ENCODE peak calls at places on chromosomes 4 and X, in nine cellular contexts. H is MM.1S, E is left lung, W is OCI-LY7, V is tibial nerve, F is fibroblast of lung, N is DND-41, R is MCF 10A, C is RWPE2. S is an unnamed sample.

GRCh38 chr4:74181225-74181624 is 23.3 kb downstream of the MTHFD2L start:
- DNase-seq in H (no peak), E (no peak), W (no peak), V (no peak), F (no peak), N (no peak), R (no peak), C (no peak), S (no peak)

GRCh38 chr4:152689615-152690501 is 10.1 kb upstream of the TMEM154 start:
- DNase-seq in H (no peak), E (no peak), W (peak; percentile 33), V (no peak), F (no peak), N (no peak), R (no peak), C (no peak), S (no peak)

GRCh38 chr4:150578745-150579470 is 3.0 kb upstream of the MAB21L2 start:
- DNase-seq in H (no peak), E (no peak), W (no peak), V (no peak), F (peak; percentile 55), N (no peak), R (no peak), C (no peak), S (no peak)

GRCh38 chr4:145736241-145736831 is 56.4 kb downstream of the C4orf51 start:
- DNase-seq in H (no peak), E (peak; percentile 56), W (no peak), V (peak; percentile 45), F (peak; percentile 64), N (no peak), R (peak; percentile 86), C (no peak), S (no peak)

GRCh38 chr4:40190880-40191815 is 5.7 kb upstream of the RHOH start:
- DNase-seq in H (peak; percentile 57), E (no peak), W (peak; percentile 73), V (no peak), F (no peak), N (peak; percentile 84), R (no peak), C (no peak), S (no peak)

GRCh38 chr4:7584133-7584532 is 149.4 kb upstream of the PSAPL1 start:
- DNase-seq in H (no peak), E (no peak), W (no peak), V (peak; percentile 14), F (no peak), N (no peak), R (no peak), C (no peak), S (no peak)

GRCh38 chr4:136302566-136302965 is 1229.7 kb downstream of the PCDH18 start:
- DNase-seq in H (no peak), E (no peak), W (no peak), V (no peak), F (no peak), N (no peak), R (peak; percentile 38), C (no peak), S (no peak)

GRCh38 chr4:142565771-142566170 is 280.3 kb downstream of the INPP4B start:
- DNase-seq in H (no peak), E (no peak), W (no peak), V (no peak), F (peak; percentile 26), N (no peak), R (no peak), C (no peak), S (no peak)

GRCh38 chr4:6421397-6421796 is 51.0 kb downstream of the PPP2R2C start:
- DNase-seq in H (no peak), E (no peak), W (no peak), V (no peak), F (no peak), N (no peak), R (no peak), C (no peak), S (no peak)

GRCh38 chr4:61301285-61301684 is 101.2 kb downstream of the ADGRL3 start:
- DNase-seq in H (no peak), E (no peak), W (no peak), V (no peak), F (no peak), N (no peak), R (no peak), C (no peak), S (no peak)

GRCh38 chrX:143500751-143501150 is 16.5 kb downstream of the SPANXN3 start:
- DNase-seq in H (no peak), E (no peak), W (no peak), V (no peak), F (no peak), N (no peak), R (peak; percentile 2), C (no peak), S (no peak)

GRCh38 chr4:39085891-39086290 is 23.9 kb downstream of the KLHL5 start:
- DNase-seq in H (no peak), E (no peak), W (no peak), V (no peak), F (no peak), N (no peak), R (peak; percentile 83), C (no peak), S (no peak)

GRCh38 chr4:74631338-74631737 is 163.0 kb downstream of the BTC start:
- DNase-seq in H (no peak), E (no peak), W (no peak), V (no peak), F (peak; percentile 59), N (no peak), R (peak; percentile 79), C (peak; percentile 58), S (no peak)

GRCh38 chr4:39655866-39656265 is 17.2 kb upstream of the SMIM14 start:
- DNase-seq in H (no peak), E (no peak), W (no peak), V (peak; percentile 15), F (peak; percentile 91), N (no peak), R (no peak), C (no peak), S (peak; percentile 34)

GRCh38 chr4:41882622-41883347 is 52.4 kb upstream of the TMEM33 start:
- DNase-seq in H (peak; percentile 44), E (no peak), W (peak; percentile 40), V (peak; percentile 21), F (peak; percentile 39), N (no peak), R (peak; percentile 57), C (no peak), S (peak; percentile 82)

DNA sequence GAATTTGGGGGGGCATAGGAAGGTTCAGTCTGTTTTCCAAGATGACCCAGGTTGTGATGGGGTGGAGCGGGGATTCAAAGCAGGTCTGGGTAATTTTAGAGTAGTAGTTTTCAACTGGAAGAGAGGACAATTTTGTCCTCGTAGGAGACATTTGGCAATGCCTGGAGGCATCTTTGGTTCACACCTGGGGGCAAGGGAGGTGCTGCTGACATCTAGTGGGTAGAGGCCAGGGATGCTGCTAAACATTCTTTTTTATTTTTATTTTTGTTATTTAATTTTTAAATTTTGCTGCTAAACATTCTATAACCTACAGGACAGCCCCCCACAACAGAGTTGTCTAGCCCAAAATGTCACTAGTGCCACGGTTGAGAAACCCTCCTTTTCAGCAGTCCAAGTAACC is 1.9 kb downstream of the RAB9A start:
- DNase-seq in H (no peak), E (no peak), W (peak; percentile 21), V (no peak), F (no peak), N (no peak), R (no peak), C (no peak), S (no peak)
- TF ChIP-seq CTCF in H (peak; percentile 24), E (no peak), W (peak; percentile 63), V (no peak), F (no peak), N (no peak), R (peak; percentile 15), C (peak; percentile 36), S (no peak)

GRCh38 chrX:149825424-149825823 is 43.7 kb downstream of the MAGEA9 start:
- DNase-seq in H (peak; percentile 31), E (no peak), W (peak; percentile 21), V (no peak), F (no peak), N (peak; percentile 56), R (peak; percentile 40), C (no peak), S (no peak)
- TF ChIP-seq CTCF in H (peak; percentile 41), E (no peak), W (peak; percentile 67), V (no peak), F (peak; percentile 17), N (peak; percentile 59), R (peak; percentile 18), C (peak; percentile 20), S (peak; percentile 41)

DNA sequence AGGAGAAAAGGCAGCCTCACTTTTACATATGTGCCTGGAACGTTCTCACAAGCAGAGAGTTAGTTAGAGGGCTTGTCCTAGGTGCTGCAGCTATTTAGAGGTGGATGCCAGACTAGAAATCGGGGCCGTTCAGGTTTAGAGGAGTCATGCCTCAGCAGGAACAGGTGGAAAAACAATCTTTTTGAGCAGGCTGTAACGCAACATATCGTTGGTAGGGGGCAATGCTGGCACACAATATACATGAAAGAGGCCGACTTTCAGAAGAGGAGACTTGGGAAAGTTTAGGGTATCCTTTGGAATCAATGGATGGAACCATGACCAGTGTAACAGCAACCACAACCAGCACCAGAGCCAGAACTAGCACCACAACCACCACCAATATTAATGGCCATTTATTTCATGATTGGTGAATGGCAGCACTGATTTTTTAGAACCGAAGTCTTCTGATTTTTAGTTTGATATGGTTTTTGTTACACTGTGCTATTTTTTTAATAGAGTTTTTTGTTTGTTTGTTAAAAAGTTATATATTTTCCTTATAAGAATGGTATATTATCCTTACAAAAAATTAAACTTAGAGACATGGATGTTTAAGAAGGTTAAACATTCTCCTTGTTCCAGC is 14.9 kb upstream of the PAQR3 start:
- DNase-seq in H (peak; percentile 49), E (no peak), W (peak; percentile 40), V (peak; percentile 37), F (peak; percentile 36), N (peak; percentile 41), R (peak; percentile 45), C (no peak), S (no peak)
- TF ChIP-seq CTCF in H (peak; percentile 65), E (peak; percentile 9), W (peak; percentile 78), V (peak; percentile 23), F (peak; percentile 28), N (peak; percentile 83), R (peak; percentile 43), C (no peak), S (peak; percentile 41)

DNA sequence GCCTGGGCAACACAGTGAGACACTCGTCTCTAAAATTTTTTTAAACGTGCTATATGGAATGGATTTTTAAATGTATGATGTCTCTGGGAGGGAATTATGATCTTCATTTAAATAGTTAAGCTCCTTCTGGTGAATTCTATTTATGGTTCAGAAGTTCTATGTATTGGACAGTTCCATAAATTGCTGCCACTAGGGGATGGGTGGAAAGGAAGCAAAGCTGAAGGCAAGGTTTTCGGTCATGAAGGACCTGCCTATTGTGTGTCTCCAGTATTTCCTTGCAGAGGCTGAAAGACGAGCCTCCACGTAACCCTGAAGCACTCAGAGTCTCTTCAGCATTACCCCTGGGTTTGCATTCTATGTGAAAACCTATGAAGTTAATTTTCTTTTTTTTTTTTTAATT is 451.5 kb upstream of the FAT1 start:
- DNase-seq in H (no peak), E (no peak), W (no peak), V (no peak), F (no peak), N (no peak), R (no peak), C (no peak), S (no peak)
- TF ChIP-seq CTCF in H (no peak), E (no peak), W (no peak), V (no peak), F (peak; percentile 30), N (no peak), R (no peak), C (no peak), S (no peak)

GRCh38 chrX:74925210-74926088 is at the start of gene NEXMIF:
- DNase-seq in H (peak; percentile 59), E (no peak), W (no peak), V (no peak), F (peak; percentile 1), N (peak; percentile 11), R (no peak), C (no peak), S (peak; percentile 45)
- TF ChIP-seq CTCF in H (peak; percentile 26), E (no peak), W (no peak), V (no peak), F (no peak), N (no peak), R (no peak), C (peak; percentile 10), S (no peak)